ENCODE peak calls at places on chromosomes 7 and 10, in four cellular contexts. Y is aorta, A is right lobe of liver, F is tibial nerve. P is an unnamed sample.

GRCh38 chr10:130160775-130161174 is 24.6 kb downstream of the GLRX3 start:
- DNase-seq in F (no peak), Y (no peak), A (no peak), P (no peak)

GRCh38 chr7:156676263-156676662 is 35.7 kb downstream of the RNF32 start:
- DNase-seq in F (no peak), A (no peak), Y (no peak), P (no peak)

GRCh38 chr7:51261950-51262795 is 54.4 kb downstream of the COBL start:
- DNase-seq in F (no peak), A (no peak), Y (no peak), P (no peak)

GRCh38 chr10:79248341-79248931 is 98.8 kb upstream of the PPIF start:
- DNase-seq in A (no peak), F (peak; percentile 58), Y (peak; percentile 92), P (peak; percentile 76)

GRCh38 chr7:18420758-18421157 is 74.8 kb upstream of the HDAC9 start:
- DNase-seq in F (no peak), Y (no peak), A (no peak), P (no peak)

GRCh38 chr10:81978238-81978637 is 103.2 kb downstream of the NRG3 start:
- DNase-seq in Y (no peak), A (no peak), F (no peak), P (no peak)

GRCh38 chr7:91266931-91267557 is 2.8 kb downstream of the FZD1 start:
- DNase-seq in A (no peak), F (no peak), Y (peak; percentile 55), P (no peak)

GRCh38 chr7:52080493-52080892 is 763.9 kb upstream of the COBL start:
- DNase-seq in F (no peak), A (no peak), Y (no peak), P (no peak)

GRCh38 chr7:42235734-42236133 is 1.3 kb downstream of the GLI3 start:
- DNase-seq in Y (no peak), A (no peak), F (no peak), P (no peak)

GRCh38 chr7:18555120-18555519 is 59.6 kb downstream of the HDAC9 start:
- DNase-seq in F (no peak), A (no peak), Y (no peak), P (no peak)

GRCh38 chr10:113183543-113183942 is 233.5 kb downstream of the TCF7L2 start:
- DNase-seq in A (no peak), F (no peak), Y (no peak), P (no peak)

GRCh38 chr7:151697515-151697895 is 177.8 kb upstream of the RHEB start:
- DNase-seq in Y (no peak), A (no peak), F (no peak), P (no peak)

GRCh38 chr7:79761876-79762429 is 308.5 kb upstream of the MAGI2 start:
- DNase-seq in A (no peak), Y (no peak), F (no peak), P (no peak)

GRCh38 chr7:108000875-108001758 is 1.8 kb downstream of the LAMB1 start:
- DNase-seq in Y (peak; percentile 59), F (no peak), A (peak; percentile 50), P (peak; percentile 66)

GRCh38 chr7:128755816-128756476 is 16.8 kb downstream of the CALU start:
- DNase-seq in A (no peak), F (no peak), Y (no peak), P (peak; percentile 36)

GRCh38 chr7:151895008-151895661 is 18.2 kb upstream of the PRKAG2 start:
- DNase-seq in F (no peak), A (peak; percentile 43), Y (no peak), P (no peak)

GRCh38 chr10:22681783-22682183 is 32.6 kb downstream of the PIP4K2A start:
- DNase-seq in F (no peak), Y (no peak), A (peak; percentile 56), P (no peak)

GRCh38 chr10:102113956-102114857 is 6.0 kb downstream of the LDB1 start:
- DNase-seq in F (no peak), A (peak; percentile 55), Y (peak; percentile 58), P (peak; percentile 73)

GRCh38 chr7:34137176-34137575 is 231.8 kb downstream of the BMPER start:
- DNase-seq in Y (no peak), A (no peak), F (no peak), P (no peak)

GRCh38 chr7:52009195-52009594 is 692.6 kb upstream of the COBL start:
- DNase-seq in A (no peak), F (no peak), Y (no peak), P (no peak)

GRCh38 chr7:73602721-73603651 is 21.3 kb downstream of the MLXIPL start:
- DNase-seq in A (no peak), Y (no peak), F (no peak), P (no peak)

GRCh38 chr10:11515596-11516418 is 95.6 kb downstream of the USP6NL start:
- DNase-seq in Y (no peak), F (peak; percentile 71), A (no peak), P (no peak)

GRCh38 chr10:66862687-66863290 is 63.0 kb upstream of the LRRTM3 start:
- DNase-seq in Y (no peak), F (no peak), A (no peak), P (no peak)

GRCh38 chr7:155119801-155120382 is 49.8 kb downstream of the HTR5A start:
- DNase-seq in F (no peak), A (no peak), Y (no peak), P (no peak)

GRCh38 chr7:143484059-143484458 is 6.4 kb downstream of the TAS2R41 start:
- DNase-seq in A (no peak), F (no peak), Y (no peak), P (no peak)

GRCh38 chr10:80453392-80453714 is 757 bp upstream of the TSPAN14 start:
- DNase-seq in A (no peak), F (no peak), Y (no peak), P (no peak)

GRCh38 chr7:36970551-36971514 is 246.5 kb upstream of the AOAH start:
- DNase-seq in A (no peak), F (no peak), Y (no peak), P (no peak)

GRCh38 chr10:60521974-60522405 is 132.3 kb upstream of the ANK3 start:
- DNase-seq in A (no peak), F (no peak), Y (no peak), P (no peak)

GRCh38 chr7:144454256-144455039 is 51.0 kb upstream of the NOBOX start:
- DNase-seq in A (no peak), F (no peak), Y (no peak), P (no peak)

GRCh38 chr10:79044036-79044664 is 24.6 kb upstream of the ZMIZ1 start:
- DNase-seq in A (no peak), F (no peak), Y (peak; percentile 21), P (peak; percentile 33)

GRCh38 chr7:140015471-140015970 is 47.2 kb downstream of the PARP12 start:
- DNase-seq in F (no peak), Y (no peak), A (peak; percentile 26), P (no peak)

GRCh38 chr7:544528-545221 is 25.0 kb upstream of the PDGFA start:
- DNase-seq in A (no peak), F (no peak), Y (peak; percentile 21), P (no peak)

GRCh38 chr7:1531263-1531978 is 919 bp downstream of the MAFK start:
- DNase-seq in Y (peak; percentile 76), A (peak; percentile 71), F (peak; percentile 41), P (peak; percentile 59)

GRCh38 chr7:36868727-36869411 is 144.6 kb upstream of the AOAH start:
- DNase-seq in A (no peak), F (no peak), Y (no peak), P (no peak)

GRCh38 chr7:107002131-107002803 is 42.2 kb upstream of the PRKAR2B start:
- DNase-seq in Y (no peak), F (no peak), A (no peak), P (no peak)

GRCh38 chr10:94046152-94046551 is 52.4 kb downstream of the PLCE1 start:
- DNase-seq in F (no peak), A (no peak), Y (no peak), P (no peak)

GRCh38 chr10:5284311-5285057 is 80.3 kb upstream of the UCN3 start:
- DNase-seq in F (no peak), A (no peak), Y (no peak), P (no peak)

GRCh38 chr7:143381427-143382125 is 431 bp downstream of the ZYX start:
- DNase-seq in F (peak; percentile 80), Y (peak; percentile 85), A (peak; percentile 82), P (peak; percentile 76)

GRCh38 chr10:71632896-71633600 is 86.5 kb downstream of the C10orf105 start:
- DNase-seq in F (no peak), A (no peak), Y (no peak), P (no peak)

GRCh38 chr10:71630168-71630567 is 89.4 kb downstream of the C10orf105 start:
- DNase-seq in F (no peak), A (no peak), Y (no peak), P (no peak)

GRCh38 chr10:71631007-71631859 is 88.3 kb downstream of the C10orf105 start:
- DNase-seq in Y (no peak), F (no peak), A (no peak), P (no peak)

GRCh38 chr10:71633935-71634334 is 85.6 kb downstream of the C10orf105 start:
- DNase-seq in Y (no peak), F (no peak), A (no peak), P (no peak)

DNA sequence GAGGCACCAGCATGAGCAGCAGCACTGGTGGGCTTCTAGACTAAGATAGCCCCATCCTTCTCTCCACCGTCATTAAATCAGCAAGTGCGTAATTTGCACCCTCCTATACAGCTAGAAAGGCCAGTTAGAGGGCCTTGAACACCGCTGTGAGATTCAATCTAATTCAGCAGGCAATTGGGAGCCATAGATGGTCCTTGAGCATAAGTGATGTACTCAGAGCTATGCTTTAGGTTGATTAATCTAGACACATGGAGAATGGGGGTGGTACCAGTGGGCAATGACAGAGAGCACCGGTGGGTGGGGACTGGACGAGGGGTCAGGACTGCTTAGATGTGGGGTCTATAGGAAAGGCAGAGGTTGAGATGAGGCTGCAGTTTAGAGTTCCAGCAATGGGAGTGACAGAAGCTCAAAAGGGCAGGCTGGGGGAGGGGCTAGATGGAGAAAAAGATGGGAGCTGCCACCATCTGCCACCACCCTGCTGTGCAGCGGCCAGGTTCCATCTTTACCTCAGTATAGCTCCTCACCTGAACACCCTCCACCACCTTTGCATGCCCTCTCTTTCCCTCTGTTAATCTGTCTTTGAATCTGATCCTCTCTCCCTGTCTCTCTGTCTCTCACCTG is 87.3 kb downstream of the C10orf105 start:
- DNase-seq in Y (no peak), A (no peak), F (no peak), P (no peak)
- H3K4me3 ChIP-seq in Y (no peak overlapping the region), A (no peak overlapping the region), F (no peak overlapping the region), P (no peak overlapping the region)

GRCh38 chr10:69321037-69321715 is 42.9 kb downstream of the HK1 start:
- DNase-seq in A (no peak), Y (peak; percentile 65), F (no peak), P (no peak)
- H3K4me1 ChIP-seq in A (peaks cover 7% of the 10 kb centered on the region), Y (no peaks in the 10 kb centered on the region), F (peaks cover 50% of the 10 kb centered on the region), P (peaks cover 75% of the 10 kb centered on the region)

GRCh38 chr10:96263173-96263572 is 8.2 kb downstream of the BLNK start:
- DNase-seq in F (no peak), A (no peak), Y (no peak), P (no peak)
- H3K4me3 ChIP-seq in F (no peak overlapping the region), A (no peak overlapping the region), Y (no peak overlapping the region), P (no peak overlapping the region)

GRCh38 chr10:3759397-3759796 is 25.6 kb downstream of the KLF6 start:
- DNase-seq in A (no peak), F (no peak), Y (no peak), P (no peak)
- H3K4me1 ChIP-seq in A (peaks cover 7% of the 10 kb centered on the region), F (peaks cover 54% of the 10 kb centered on the region), Y (peaks cover 5% of the 10 kb centered on the region), P (peaks cover 17% of the 10 kb centered on the region)